ENCODE peak calls at places on chromosomes 2 and 18, in five cellular contexts. One of them, this sample, is unnamed.
A peak's percentile ranks its signal among the peaks of the same experiment; 100 is the strongest.

GRCh38 chr18:6929370-6930102 is 188.1 kb downstream of the LAMA1 start:
- DNase-seq in aorta: no peak
- DNase-seq in mammary epithelial cell: no peak
- DNase-seq in effector memory CD4-positive, alpha-beta T cell: no peak
- DNase-seq in CD8-positive, alpha-beta T cell: no peak
- DNase-seq in this sample: no peak

GRCh38 chr2:147998203-147998602 is 22.3 kb downstream of the ORC4 start:
- DNase-seq in aorta: no peak
- DNase-seq in CD8-positive, alpha-beta T cell: no peak
- DNase-seq in effector memory CD4-positive, alpha-beta T cell: no peak
- DNase-seq in mammary epithelial cell: no peak
- DNase-seq in this sample: no peak

GRCh38 chr2:37984589-37984988 is 59.5 kb downstream of the RMDN2 start:
- DNase-seq in mammary epithelial cell: no peak
- DNase-seq in CD8-positive, alpha-beta T cell: no peak
- DNase-seq in aorta: no peak
- DNase-seq in effector memory CD4-positive, alpha-beta T cell: no peak
- DNase-seq in this sample: no peak

GRCh38 chr2:226754821-226755536 is 44.6 kb downstream of the IRS1 start:
- DNase-seq in CD8-positive, alpha-beta T cell: no peak
- DNase-seq in mammary epithelial cell: no peak
- DNase-seq in aorta: no peak
- DNase-seq in effector memory CD4-positive, alpha-beta T cell: no peak
- DNase-seq in this sample: no peak

GRCh38 chr2:225400060-225400511 is 576 bp downstream of the NYAP2 start:
- DNase-seq in effector memory CD4-positive, alpha-beta T cell: no peak
- DNase-seq in aorta: no peak
- DNase-seq in mammary epithelial cell: peak; percentile 46
- DNase-seq in CD8-positive, alpha-beta T cell: no peak
- DNase-seq in this sample: no peak

GRCh38 chr2:192487636-192488035 is 292.9 kb upstream of the TMEFF2 start:
- DNase-seq in effector memory CD4-positive, alpha-beta T cell: no peak
- DNase-seq in aorta: no peak
- DNase-seq in CD8-positive, alpha-beta T cell: no peak
- DNase-seq in mammary epithelial cell: no peak
- DNase-seq in this sample: no peak

GRCh38 chr2:235328991-235329390 is 164.9 kb upstream of the AGAP1 start:
- DNase-seq in mammary epithelial cell: no peak
- DNase-seq in CD8-positive, alpha-beta T cell: no peak
- DNase-seq in effector memory CD4-positive, alpha-beta T cell: no peak
- DNase-seq in aorta: no peak
- DNase-seq in this sample: no peak

GRCh38 chr2:18630101-18630500 is 40.7 kb upstream of the NT5C1B start:
- DNase-seq in effector memory CD4-positive, alpha-beta T cell: no peak
- DNase-seq in aorta: no peak
- DNase-seq in mammary epithelial cell: peak; percentile 35
- DNase-seq in CD8-positive, alpha-beta T cell: no peak
- DNase-seq in this sample: no peak

GRCh38 chr18:23102498-23103260 is 32.6 kb upstream of the CABLES1 start:
- DNase-seq in aorta: no peak
- DNase-seq in effector memory CD4-positive, alpha-beta T cell: no peak
- DNase-seq in mammary epithelial cell: no peak
- DNase-seq in CD8-positive, alpha-beta T cell: no peak
- DNase-seq in this sample: no peak

GRCh38 chr2:175929850-175930249 is 72.2 kb downstream of the LNPK start:
- DNase-seq in effector memory CD4-positive, alpha-beta T cell: no peak
- DNase-seq in CD8-positive, alpha-beta T cell: no peak
- DNase-seq in aorta: no peak
- DNase-seq in mammary epithelial cell: peak; percentile 33
- DNase-seq in this sample: no peak

GRCh38 chr2:69353360-69353759 is 33.7 kb downstream of the GFPT1 start:
- DNase-seq in mammary epithelial cell: no peak
- DNase-seq in effector memory CD4-positive, alpha-beta T cell: no peak
- DNase-seq in aorta: no peak
- DNase-seq in CD8-positive, alpha-beta T cell: no peak
- DNase-seq in this sample: no peak

GRCh38 chr18:13455960-13456471 is 237.5 kb downstream of the LDLRAD4 start:
- DNase-seq in mammary epithelial cell: no peak
- DNase-seq in CD8-positive, alpha-beta T cell: no peak
- DNase-seq in aorta: no peak
- DNase-seq in effector memory CD4-positive, alpha-beta T cell: no peak
- DNase-seq in this sample: no peak

GRCh38 chr18:2641638-2642037 is 13.9 kb upstream of the SMCHD1 start:
- DNase-seq in effector memory CD4-positive, alpha-beta T cell: no peak
- DNase-seq in mammary epithelial cell: no peak
- DNase-seq in aorta: no peak
- DNase-seq in CD8-positive, alpha-beta T cell: no peak
- DNase-seq in this sample: no peak
- H3K4me3 ChIP-seq in effector memory CD4-positive, alpha-beta T cell: peak overlapping the region; percentile 36
- H3K4me3 ChIP-seq in mammary epithelial cell: no peak overlapping the region
- H3K4me3 ChIP-seq in aorta: no peak overlapping the region
- H3K4me3 ChIP-seq in CD8-positive, alpha-beta T cell: peak overlapping the region; percentile 29
- H3K4me3 ChIP-seq in this sample: peak overlapping the region; percentile 17

GRCh38 chr2:20428717-20429490 is 18.0 kb upstream of the RHOB start:
- DNase-seq in mammary epithelial cell: no peak
- DNase-seq in aorta: peak; percentile 12
- DNase-seq in effector memory CD4-positive, alpha-beta T cell: no peak
- DNase-seq in CD8-positive, alpha-beta T cell: no peak
- DNase-seq in this sample: no peak

GRCh38 chr2:20431772-20432171 is 15.1 kb upstream of the RHOB start:
- DNase-seq in mammary epithelial cell: no peak
- DNase-seq in effector memory CD4-positive, alpha-beta T cell: no peak
- DNase-seq in CD8-positive, alpha-beta T cell: no peak
- DNase-seq in aorta: peak; percentile 8
- DNase-seq in this sample: no peak

GRCh38 chr2:20430035-20430434 is 16.8 kb upstream of the RHOB start:
- DNase-seq in mammary epithelial cell: no peak
- DNase-seq in aorta: no peak
- DNase-seq in CD8-positive, alpha-beta T cell: no peak
- DNase-seq in effector memory CD4-positive, alpha-beta T cell: no peak
- DNase-seq in this sample: no peak

GRCh38 chr2:20429528-20429927 is 17.3 kb upstream of the RHOB start:
- DNase-seq in CD8-positive, alpha-beta T cell: no peak
- DNase-seq in effector memory CD4-positive, alpha-beta T cell: no peak
- DNase-seq in mammary epithelial cell: peak; percentile 45
- DNase-seq in aorta: peak; percentile 64
- DNase-seq in this sample: no peak

GRCh38 chr2:20430461-20431302 is 16.2 kb upstream of the RHOB start:
- DNase-seq in effector memory CD4-positive, alpha-beta T cell: no peak
- DNase-seq in CD8-positive, alpha-beta T cell: no peak
- DNase-seq in aorta: peak; percentile 20
- DNase-seq in mammary epithelial cell: peak; percentile 78
- DNase-seq in this sample: no peak
- H3K27ac ChIP-seq in effector memory CD4-positive, alpha-beta T cell: no peak overlapping the region
- H3K27ac ChIP-seq in CD8-positive, alpha-beta T cell: no peak overlapping the region
- H3K27ac ChIP-seq in aorta: no peak overlapping the region
- H3K27ac ChIP-seq in mammary epithelial cell: no peak overlapping the region
- H3K27ac ChIP-seq in this sample: peak overlapping the region; percentile 58

GRCh38 chr2:74878551-74878950 is 44.6 kb downstream of the HK2 start:
- DNase-seq in mammary epithelial cell: no peak
- DNase-seq in CD8-positive, alpha-beta T cell: no peak
- DNase-seq in aorta: no peak
- DNase-seq in effector memory CD4-positive, alpha-beta T cell: no peak
- DNase-seq in this sample: no peak

GRCh38 chr2:74877781-74878433 is 44.0 kb downstream of the HK2 start:
- DNase-seq in CD8-positive, alpha-beta T cell: no peak
- DNase-seq in effector memory CD4-positive, alpha-beta T cell: no peak
- DNase-seq in aorta: no peak
- DNase-seq in mammary epithelial cell: no peak
- DNase-seq in this sample: no peak

GRCh38 chr2:74873678-74874640 is 40.0 kb downstream of the HK2 start:
- DNase-seq in CD8-positive, alpha-beta T cell: no peak
- DNase-seq in aorta: no peak
- DNase-seq in effector memory CD4-positive, alpha-beta T cell: no peak
- DNase-seq in mammary epithelial cell: no peak
- DNase-seq in this sample: no peak

GRCh38 chr2:74877376-74877775 is 43.4 kb downstream of the HK2 start:
- DNase-seq in CD8-positive, alpha-beta T cell: no peak
- DNase-seq in effector memory CD4-positive, alpha-beta T cell: no peak
- DNase-seq in aorta: no peak
- DNase-seq in mammary epithelial cell: no peak
- DNase-seq in this sample: no peak

GRCh38 chr2:74876081-74876886 is 42.4 kb downstream of the HK2 start:
- DNase-seq in CD8-positive, alpha-beta T cell: peak; percentile 43
- DNase-seq in effector memory CD4-positive, alpha-beta T cell: peak; percentile 23
- DNase-seq in aorta: no peak
- DNase-seq in mammary epithelial cell: no peak
- DNase-seq in this sample: peak; percentile 27
- H3K36me3 ChIP-seq in CD8-positive, alpha-beta T cell: peaks cover 6% of the 10 kb centered on the region
- H3K36me3 ChIP-seq in effector memory CD4-positive, alpha-beta T cell: peaks cover 27% of the 10 kb centered on the region
- H3K36me3 ChIP-seq in aorta: no peaks in the 10 kb centered on the region
- H3K36me3 ChIP-seq in mammary epithelial cell: peaks cover 53% of the 10 kb centered on the region
- H3K36me3 ChIP-seq in this sample: peaks cover 45% of the 10 kb centered on the region

DNA sequence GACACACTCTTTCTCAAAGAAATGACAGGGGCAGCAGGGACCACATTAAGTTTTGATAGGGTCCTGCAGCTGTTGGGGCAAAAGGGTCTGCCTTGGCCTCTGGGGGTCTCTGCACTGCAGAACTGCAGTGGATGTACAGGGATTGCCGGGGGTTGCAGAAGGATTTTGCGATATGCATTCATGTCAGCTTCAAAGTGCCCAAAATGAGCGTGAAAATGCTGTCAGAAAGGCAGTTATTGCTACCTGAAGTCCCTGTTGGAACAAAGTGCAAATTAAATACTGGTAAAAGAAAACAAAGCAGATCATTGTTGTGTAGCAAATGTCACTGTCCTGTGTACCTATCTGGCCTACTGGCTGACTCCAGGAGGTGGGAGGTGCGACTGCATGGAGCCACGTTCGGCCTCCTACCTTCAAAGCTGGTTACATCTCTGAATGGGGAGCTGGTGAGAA is 78.8 kb upstream of the MAP4K3 start:
- DNase-seq in CD8-positive, alpha-beta T cell: no peak
- DNase-seq in effector memory CD4-positive, alpha-beta T cell: no peak
- DNase-seq in mammary epithelial cell: no peak
- DNase-seq in aorta: no peak
- DNase-seq in this sample: no peak
- H3K4me3 ChIP-seq in CD8-positive, alpha-beta T cell: no peak overlapping the region
- H3K4me3 ChIP-seq in effector memory CD4-positive, alpha-beta T cell: no peak overlapping the region
- H3K4me3 ChIP-seq in mammary epithelial cell: no peak overlapping the region
- H3K4me3 ChIP-seq in aorta: no peak overlapping the region
- H3K4me3 ChIP-seq in this sample: no peak overlapping the region

DNA sequence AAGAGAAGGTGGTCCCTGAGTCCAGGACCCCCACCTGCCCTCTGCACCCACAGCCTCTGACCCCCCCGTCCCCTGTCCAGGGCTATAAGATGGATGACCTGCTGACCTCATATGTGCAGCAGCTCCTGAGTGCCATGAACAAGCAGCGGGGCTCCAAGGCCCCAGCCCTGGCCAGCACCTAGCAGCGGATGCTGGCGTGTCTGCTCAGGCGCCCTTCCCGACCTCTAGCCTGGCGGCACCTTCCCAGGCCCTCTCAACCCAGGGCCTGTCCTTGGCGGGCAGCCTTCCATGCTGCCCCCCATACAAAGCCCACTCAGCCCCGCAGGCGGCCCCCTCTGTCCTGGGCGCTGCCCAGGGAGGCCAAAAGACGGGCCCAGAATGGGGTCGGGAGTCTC is 8.7 kb upstream of the GPR17 start:
- DNase-seq in aorta: no peak
- DNase-seq in mammary epithelial cell: no peak
- DNase-seq in CD8-positive, alpha-beta T cell: no peak
- DNase-seq in effector memory CD4-positive, alpha-beta T cell: no peak
- DNase-seq in this sample: no peak
- H3K27ac ChIP-seq in aorta: no peak overlapping the region
- H3K27ac ChIP-seq in mammary epithelial cell: no peak overlapping the region
- H3K27ac ChIP-seq in CD8-positive, alpha-beta T cell: no peak overlapping the region
- H3K27ac ChIP-seq in effector memory CD4-positive, alpha-beta T cell: peak overlapping the region; percentile 32
- H3K27ac ChIP-seq in this sample: peak overlapping the region; percentile 92

DNA sequence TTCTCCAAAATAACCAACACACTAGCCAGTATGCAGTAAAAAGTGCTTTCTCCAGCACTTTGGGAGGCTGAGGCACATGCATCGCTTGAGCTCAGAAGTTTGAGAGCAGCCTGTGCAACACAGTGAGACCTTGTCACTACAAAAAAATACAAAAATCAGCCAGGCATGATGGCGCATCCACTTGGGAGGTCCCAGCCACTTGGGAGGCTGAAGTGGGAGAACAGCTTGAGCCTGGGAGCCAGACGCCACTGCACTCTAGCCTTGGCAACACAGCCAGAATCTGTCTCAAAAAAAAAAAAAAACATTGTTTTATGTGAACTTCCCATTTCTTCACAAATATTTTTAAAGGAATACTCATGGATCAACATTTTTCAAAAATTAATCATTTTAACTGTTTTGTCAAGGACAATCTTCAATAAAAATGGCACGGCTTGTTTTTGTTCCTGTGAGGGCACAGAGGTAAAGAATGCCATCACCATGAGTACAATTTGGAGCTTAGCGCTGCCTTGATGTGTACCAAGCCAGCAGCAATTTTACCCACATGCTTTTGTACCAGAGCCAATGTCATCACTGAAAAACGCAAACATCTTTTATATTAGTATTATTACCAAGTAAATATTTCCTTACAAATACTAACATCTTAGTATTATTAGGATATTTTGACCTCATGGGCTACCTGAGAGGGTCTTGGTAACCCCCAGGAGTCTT is 26.7 kb downstream of the RAB1A start:
- DNase-seq in mammary epithelial cell: no peak
- DNase-seq in aorta: no peak
- DNase-seq in CD8-positive, alpha-beta T cell: no peak
- DNase-seq in effector memory CD4-positive, alpha-beta T cell: no peak
- DNase-seq in this sample: no peak
- H3K36me3 ChIP-seq in mammary epithelial cell: peaks cover 33% of the 10 kb centered on the region
- H3K36me3 ChIP-seq in aorta: no peaks in the 10 kb centered on the region
- H3K36me3 ChIP-seq in CD8-positive, alpha-beta T cell: peaks cover 12% of the 10 kb centered on the region
- H3K36me3 ChIP-seq in effector memory CD4-positive, alpha-beta T cell: peaks cover 22% of the 10 kb centered on the region
- H3K36me3 ChIP-seq in this sample: peaks cover 42% of the 10 kb centered on the region

GRCh38 chr2:232141591-232141990 is 180.1 kb downstream of the DIS3L2 start:
- DNase-seq in aorta: no peak
- DNase-seq in effector memory CD4-positive, alpha-beta T cell: no peak
- DNase-seq in mammary epithelial cell: no peak
- DNase-seq in CD8-positive, alpha-beta T cell: no peak
- DNase-seq in this sample: no peak

GRCh38 chr2:232138441-232138840 is 176.9 kb downstream of the DIS3L2 start:
- DNase-seq in CD8-positive, alpha-beta T cell: no peak
- DNase-seq in effector memory CD4-positive, alpha-beta T cell: no peak
- DNase-seq in mammary epithelial cell: no peak
- DNase-seq in aorta: no peak
- DNase-seq in this sample: no peak

GRCh38 chr2:232139171-232139594 is 177.7 kb downstream of the DIS3L2 start:
- DNase-seq in aorta: no peak
- DNase-seq in mammary epithelial cell: no peak
- DNase-seq in CD8-positive, alpha-beta T cell: no peak
- DNase-seq in effector memory CD4-positive, alpha-beta T cell: no peak
- DNase-seq in this sample: no peak

GRCh38 chr2:232142049-232142448 is 180.5 kb downstream of the DIS3L2 start:
- DNase-seq in aorta: no peak
- DNase-seq in CD8-positive, alpha-beta T cell: no peak
- DNase-seq in effector memory CD4-positive, alpha-beta T cell: no peak
- DNase-seq in mammary epithelial cell: peak; percentile 14
- DNase-seq in this sample: peak; percentile 32

GRCh38 chr2:232139786-232140562 is 178.5 kb downstream of the DIS3L2 start:
- DNase-seq in CD8-positive, alpha-beta T cell: no peak
- DNase-seq in aorta: no peak
- DNase-seq in mammary epithelial cell: peak; percentile 8
- DNase-seq in effector memory CD4-positive, alpha-beta T cell: no peak
- DNase-seq in this sample: no peak
- H3K4me3 ChIP-seq in CD8-positive, alpha-beta T cell: no peak overlapping the region
- H3K4me3 ChIP-seq in aorta: no peak overlapping the region
- H3K4me3 ChIP-seq in mammary epithelial cell: no peak overlapping the region
- H3K4me3 ChIP-seq in effector memory CD4-positive, alpha-beta T cell: no peak overlapping the region
- H3K4me3 ChIP-seq in this sample: no peak overlapping the region